ENCODE peak calls at places on chromosomes 12 and 14, in nine cellular contexts. R is heart right ventricle, S is heart left ventricle, X is SJCRH30, H is aorta, Q is lung, I is Peyer's patch, C is stomach, U is esophagus muscularis mucosa. Y is an unnamed sample.

GRCh38 chr12:2610358-2610757 is 184.4 kb upstream of the FKBP4 start:
- DNase-seq in Q (no peak), H (peak; percentile 25), I (no peak), X (no peak), S (no peak), C (no peak), U (no peak), R (no peak), Y (no peak)

GRCh38 chr12:95820096-95820703 is 29.6 kb upstream of the NTN4 start:
- DNase-seq in U (no peak), C (peak; percentile 63), Q (no peak), I (peak; percentile 75), R (no peak), S (no peak), H (no peak), X (peak; percentile 65), Y (no peak)

GRCh38 chr14:32545109-32545857 is 216.2 kb downstream of the AKAP6 start:
- DNase-seq in Q (no peak), H (no peak), S (no peak), R (no peak), X (no peak), U (no peak), C (no peak), I (no peak), Y (no peak)

GRCh38 chr12:68667286-68667685 is 19.5 kb upstream of the NUP107 start:
- DNase-seq in C (no peak), I (no peak), X (no peak), R (no peak), S (no peak), Q (no peak), U (no peak), H (no peak), Y (no peak)

GRCh38 chr12:11765817-11766794 is 116.6 kb downstream of the ETV6 start:
- DNase-seq in X (no peak), S (peak; percentile 27), R (no peak), C (no peak), Q (peak; percentile 32), U (no peak), H (peak; percentile 54), I (peak; percentile 85), Y (peak; percentile 39)

GRCh38 chr12:80924437-80924836 is 13.3 kb downstream of the LIN7A start:
- DNase-seq in H (no peak), Q (no peak), R (no peak), I (no peak), S (no peak), U (no peak), X (no peak), C (no peak), Y (no peak)

GRCh38 chr12:92233346-92234015 is 87.8 kb upstream of the BTG1 start:
- DNase-seq in S (no peak), X (no peak), I (no peak), U (no peak), Q (no peak), H (no peak), C (no peak), R (no peak), Y (no peak)

GRCh38 chr12:113359939-113360748 is 1.8 kb downstream of the PLBD2 start:
- DNase-seq in Q (no peak), S (no peak), I (no peak), H (peak; percentile 67), U (no peak), R (no peak), X (no peak), C (no peak), Y (no peak)

DNA sequence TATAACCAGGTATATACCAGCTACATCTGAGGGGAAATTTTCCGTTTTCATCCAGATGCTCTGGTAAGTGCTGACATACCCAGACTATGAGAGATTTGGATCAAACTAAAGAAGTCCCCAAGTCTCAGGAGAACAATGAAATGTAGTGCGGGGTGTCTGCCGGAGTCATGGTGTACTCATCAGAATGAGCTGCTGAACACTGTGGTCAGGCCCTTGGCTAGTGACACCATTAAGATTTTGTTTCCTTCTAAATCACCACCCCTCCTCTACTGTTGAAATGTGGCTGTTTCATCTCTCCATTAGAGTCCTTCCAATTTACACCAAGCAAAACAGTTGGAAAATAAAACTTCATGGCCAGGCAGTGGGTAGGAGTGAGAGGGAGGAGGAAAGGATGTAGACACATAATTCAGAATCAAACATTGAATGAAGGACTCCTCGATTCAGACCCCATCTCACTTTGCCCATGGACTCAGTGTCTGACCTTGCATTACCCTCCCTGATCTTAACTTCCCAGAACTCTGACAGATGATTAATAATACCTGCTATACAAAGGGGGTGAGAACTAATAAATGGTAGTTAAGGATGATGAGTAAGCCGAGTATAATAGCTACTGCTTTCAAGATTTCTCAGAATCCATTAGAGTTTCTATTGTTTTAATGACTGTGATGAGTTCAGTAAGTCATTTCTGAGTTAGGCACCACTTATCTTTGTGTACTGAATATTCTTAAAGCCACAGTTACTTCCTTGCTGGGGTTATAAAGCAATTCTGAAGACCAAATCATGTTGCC is 127.4 kb downstream of the CRADD start:
- DNase-seq in S (no peak), U (no peak), C (no peak), X (no peak), R (no peak), Q (no peak), H (no peak), I (no peak), Y (no peak)
- H3K4me3 ChIP-seq in S (no peak overlapping the region), U (no peak overlapping the region), C (no peak overlapping the region), X (no peak overlapping the region), R (no peak overlapping the region), Q (no peak overlapping the region), H (no peak overlapping the region), I (no peak overlapping the region), Y (no peak overlapping the region)

GRCh38 chr12:120835304-120835612 is 68.9 kb downstream of the SPPL3 start:
- DNase-seq in C (no peak), X (no peak), H (no peak), I (no peak), Q (no peak), R (no peak), U (no peak), S (no peak), Y (no peak)

GRCh38 chr12:120835657-120836056 is 68.5 kb downstream of the SPPL3 start:
- DNase-seq in Q (peak; percentile 33), X (no peak), R (no peak), S (no peak), I (no peak), C (no peak), U (no peak), H (no peak), Y (no peak)

GRCh38 chr12:120833849-120834248 is 70.3 kb downstream of the SPPL3 start:
- DNase-seq in Q (no peak), I (no peak), R (no peak), H (no peak), U (no peak), S (no peak), X (no peak), C (no peak), Y (no peak)

GRCh38 chr12:120836119-120836684 is 68.0 kb downstream of the SPPL3 start:
- DNase-seq in U (no peak), I (no peak), H (no peak), X (no peak), R (no peak), S (no peak), Q (no peak), C (no peak), Y (no peak)

DNA sequence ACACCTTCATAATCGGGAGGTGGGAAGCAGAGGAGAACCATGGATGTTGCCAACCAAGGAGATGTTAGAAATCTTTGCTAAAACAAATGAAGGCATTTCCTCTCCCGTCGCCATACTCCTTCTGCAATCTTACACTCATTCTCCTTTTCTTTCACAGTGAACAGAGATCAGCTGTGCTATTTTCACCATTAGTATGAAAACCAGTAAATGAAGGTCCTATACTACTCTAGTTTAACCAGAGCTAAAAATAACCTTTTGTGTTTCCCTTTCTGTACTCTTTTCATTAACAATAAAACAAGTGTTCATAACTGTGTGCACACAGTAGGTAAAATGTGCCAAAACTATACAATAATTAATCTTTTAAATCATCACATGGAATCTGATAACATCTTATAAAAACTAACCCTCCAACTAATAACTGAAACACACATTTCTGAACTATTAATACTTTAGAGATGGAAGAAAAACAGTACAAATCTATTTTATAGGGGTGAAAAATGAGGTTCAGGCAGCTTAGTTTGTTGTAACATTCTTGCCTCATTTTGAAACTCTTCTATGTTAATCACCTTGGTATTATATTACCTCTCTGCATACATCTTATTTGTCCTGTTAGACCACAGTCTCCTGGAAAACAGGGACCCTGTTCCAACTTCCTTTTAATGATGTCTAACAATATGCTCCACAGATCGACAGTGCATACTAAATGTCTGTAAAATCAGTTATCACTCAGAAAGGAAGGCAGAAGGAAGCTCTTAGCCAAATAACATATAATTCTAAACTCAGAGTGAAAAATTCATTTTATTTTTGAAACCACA is 69.5 kb downstream of the SPPL3 start:
- DNase-seq in I (no peak), S (no peak), U (no peak), R (no peak), Q (no peak), C (no peak), H (no peak), X (no peak), Y (no peak)
- H3K4me1 ChIP-seq in I (no peaks in the 10 kb centered on the region), S (peaks cover 59% of the 10 kb centered on the region), U (peaks cover 63% of the 10 kb centered on the region), R (peaks cover 70% of the 10 kb centered on the region), Q (peaks cover 47% of the 10 kb centered on the region), C (peaks cover 52% of the 10 kb centered on the region), H (peaks cover 9% of the 10 kb centered on the region), X (peaks cover 14% of the 10 kb centered on the region), Y (peaks cover 1% of the 10 kb centered on the region)

DNA sequence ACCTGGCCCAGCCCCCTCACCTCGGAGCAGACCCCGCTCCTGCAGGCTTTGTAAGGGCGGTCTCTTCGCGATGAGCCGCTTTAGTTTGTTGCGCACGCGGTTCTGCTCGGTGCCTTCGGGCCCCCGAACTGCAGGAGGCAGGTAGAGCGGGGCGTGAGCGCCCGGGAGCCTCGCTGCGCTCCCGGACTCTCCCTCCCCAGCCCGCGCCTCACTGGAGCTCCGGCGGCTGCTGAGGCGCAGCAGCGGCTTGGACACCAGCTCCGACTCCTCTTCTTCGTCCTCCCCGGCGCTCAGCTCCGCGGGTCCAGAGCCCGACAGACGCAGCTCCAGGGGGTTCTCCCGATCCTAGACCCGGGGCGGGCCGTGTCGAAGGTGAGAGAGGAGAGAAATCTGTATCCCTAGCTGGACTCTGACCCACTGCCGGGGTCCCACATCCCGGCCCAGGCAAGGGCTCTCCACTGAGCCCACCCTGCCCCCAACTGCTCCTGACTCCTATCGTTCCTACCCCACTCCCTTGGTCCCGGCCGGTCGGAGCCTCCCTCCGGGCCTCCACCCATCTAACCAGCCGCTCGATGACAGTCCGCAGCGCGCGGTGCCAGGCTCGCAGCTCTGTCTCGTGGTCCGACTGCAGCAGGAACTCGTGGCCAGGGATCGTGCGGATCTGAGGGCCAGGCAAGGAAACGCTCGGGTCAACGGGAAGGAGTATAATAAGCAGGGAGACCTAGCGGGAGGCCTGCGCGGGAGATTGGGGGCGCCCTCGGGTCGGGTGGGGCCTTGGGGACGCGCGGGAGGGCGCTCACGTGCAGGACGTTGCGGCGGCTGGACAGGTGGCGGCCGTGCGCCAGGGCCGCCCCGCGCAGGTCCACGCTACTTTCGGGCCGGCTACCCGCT is 4.2 kb downstream of the ARHGAP9 start:
- DNase-seq in C (no peak), H (peak; percentile 75), R (no peak), X (no peak), Q (no peak), S (no peak), I (no peak), U (no peak), Y (peak; percentile 54)
- H3K4me3 ChIP-seq in C (peak overlapping the region; percentile 36), H (no peak overlapping the region), R (peak overlapping the region; percentile 47), X (no peak overlapping the region), Q (no peak overlapping the region), S (peak overlapping the region; percentile 37), I (peak overlapping the region; percentile 43), U (peak overlapping the region; percentile 50), Y (peak overlapping the region; percentile 29)

DNA sequence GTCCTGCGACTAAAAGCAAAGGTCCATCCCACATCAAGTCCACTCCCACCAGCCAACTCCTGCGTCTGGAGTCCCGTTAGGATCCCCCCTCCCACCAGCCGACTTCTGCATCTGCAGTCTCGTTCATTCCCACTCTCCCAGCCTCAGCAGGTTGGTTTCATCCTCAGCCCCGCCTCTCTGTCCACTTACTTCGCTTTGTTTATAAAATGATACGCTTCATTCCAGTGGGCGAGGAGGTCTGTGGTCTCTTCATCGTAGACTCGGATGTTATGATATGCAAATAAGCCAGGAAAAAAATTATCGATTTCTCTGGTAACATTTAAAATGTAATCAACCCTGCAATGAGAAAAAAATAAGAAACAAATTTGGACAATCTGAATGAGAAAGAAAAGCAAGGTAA is 56.8 kb downstream of the SSH1 start:
- DNase-seq in U (no peak), S (no peak), Q (no peak), X (peak; percentile 29), I (no peak), H (peak; percentile 41), C (no peak), R (no peak), Y (no peak)
- H3K4me1 ChIP-seq in U (peaks cover 80% of the 10 kb centered on the region), S (peaks cover 66% of the 10 kb centered on the region), Q (no peaks in the 10 kb centered on the region), X (peaks cover 34% of the 10 kb centered on the region), I (no peaks in the 10 kb centered on the region), H (peaks cover 5% of the 10 kb centered on the region), C (peaks cover 24% of the 10 kb centered on the region), R (peaks cover 75% of the 10 kb centered on the region), Y (peaks cover 4% of the 10 kb centered on the region)